ENCODE peak calls at places on chromosomes 7 and 10, in seven cellular contexts. Y, E, A, T, H, V and D are unnamed samples.

GRCh38 chr10:86363184-86363832 is 3.3 kb downstream of the GRID1 start:
- DNase-seq in Y (no peak), E (no peak), A (no peak), T (peak; percentile 81), H (no peak), V (no peak), D (no peak)

GRCh38 chr10:14093735-14094484 is 236.8 kb downstream of the FRMD4A start:
- DNase-seq in Y (no peak), E (peak; percentile 43), A (peak; percentile 35), T (peak; percentile 30), H (peak; percentile 52), V (no peak), D (no peak)

GRCh38 chr7:116689787-116690186 is 17.8 kb downstream of the MET start:
- DNase-seq in Y (no peak), E (peak; percentile 84), A (peak; percentile 67), T (no peak), H (no peak), V (peak; percentile 13), D (no peak)

GRCh38 chr7:147771344-147771743 is 819.2 kb upstream of the C7orf33 start:
- DNase-seq in Y (no peak), E (no peak), A (no peak), T (no peak), H (no peak), V (no peak), D (no peak)

GRCh38 chr10:119786117-119786769 is 60.4 kb downstream of the INPP5F start:
- DNase-seq in Y (no peak), E (peak; percentile 32), A (no peak), T (peak; percentile 64), H (no peak), V (no peak), D (no peak)

GRCh38 chr10:78502208-78502943 is 468.7 kb downstream of the RPS24 start:
- DNase-seq in Y (no peak), E (peak; percentile 62), A (no peak), T (no peak), H (no peak), V (no peak), D (no peak)

GRCh38 chr7:129295015-129295423 is 70.2 kb downstream of the AHCYL2 start:
- DNase-seq in Y (no peak), E (peak; percentile 47), A (peak; percentile 70), T (peak; percentile 52), H (no peak), V (no peak), D (no peak)

GRCh38 chr10:12907651-12908050 is 93.9 kb downstream of the CCDC3 start:
- DNase-seq in Y (no peak), E (no peak), A (no peak), T (peak; percentile 15), H (no peak), V (no peak), D (no peak)

GRCh38 chr10:103493911-103494877 is 689 bp downstream of the NEURL1 start:
- DNase-seq in Y (no peak), E (no peak), A (no peak), T (peak; percentile 41), H (peak; percentile 78), V (no peak), D (peak; percentile 68)

GRCh38 chr10:62348029-62348428 is 26.1 kb upstream of the ZNF365 start:
- DNase-seq in Y (no peak), E (peak; percentile 49), A (no peak), T (no peak), H (no peak), V (no peak), D (no peak)

DNA sequence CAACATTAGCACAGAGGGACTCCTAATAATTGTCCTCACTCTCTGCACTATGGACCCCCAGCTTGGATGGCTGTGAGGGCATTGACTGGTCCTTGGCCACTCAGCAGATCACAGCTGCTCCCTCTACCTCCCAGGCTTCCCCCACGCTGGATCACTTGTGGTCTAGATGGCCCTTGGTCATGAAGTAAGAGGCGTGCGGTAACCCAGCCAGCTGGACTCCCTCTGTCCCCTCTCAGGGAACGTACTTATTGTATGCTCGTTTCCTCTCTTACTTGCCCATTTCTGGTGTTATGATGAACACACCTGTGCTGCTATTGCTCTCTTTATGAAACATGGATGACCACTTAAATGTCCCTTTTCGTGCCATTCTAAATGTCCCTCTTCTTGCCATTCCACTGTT is 19.3 kb downstream of the ADAMTS14 start:
- DNase-seq in Y (no peak), E (no peak), A (no peak), T (no peak), H (no peak), V (no peak), D (no peak)
- H3K4me1 ChIP-seq in Y (no peaks in the 10 kb centered on the region), E (peaks cover 8% of the 10 kb centered on the region), A (no peaks in the 10 kb centered on the region), T (peaks cover 10% of the 10 kb centered on the region), H (peaks cover 7% of the 10 kb centered on the region), V (no peaks in the 10 kb centered on the region), D (no peaks in the 10 kb centered on the region)

GRCh38 chr7:47610506-47611044 is 28.7 kb upstream of the TNS3 start:
- DNase-seq in Y (no peak), E (no peak), A (no peak), T (peak; percentile 43), H (no peak), V (no peak), D (no peak)
- TF ChIP-seq CTCF in Y (no peak), E (no peak), A (no peak), T (no peak), H (no peak), V (no peak), D (no peak)

DNA sequence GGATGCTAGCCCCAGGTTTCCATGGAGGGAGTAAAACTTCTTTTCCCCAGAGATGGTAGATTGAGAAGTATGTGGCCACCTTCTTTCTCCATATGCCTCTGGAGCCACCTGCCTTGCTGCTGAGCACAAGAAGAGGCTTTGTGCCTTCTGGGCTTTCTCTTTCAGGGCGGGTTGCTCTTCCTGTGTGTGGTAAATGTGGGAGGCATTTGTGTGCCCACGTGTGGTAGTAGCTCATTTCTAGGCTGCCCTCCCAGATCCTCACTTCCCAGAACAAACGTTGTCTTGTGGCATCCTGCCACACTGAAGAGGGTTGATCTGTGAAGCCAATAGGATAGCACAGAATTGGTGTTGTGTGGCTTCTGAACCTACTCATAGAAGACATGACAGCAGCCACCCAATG is 342.0 kb upstream of the PODXL start:
- DNase-seq in Y (no peak), E (peak; percentile 15), A (no peak), T (no peak), H (no peak), V (no peak), D (no peak)
- H3K9me2 ChIP-seq in Y (no peaks in the 10 kb centered on the region), E (no peaks in the 10 kb centered on the region), A (no peaks in the 10 kb centered on the region), T (no peaks in the 10 kb centered on the region), H (no peaks in the 10 kb centered on the region), V (no peaks in the 10 kb centered on the region), D (no peaks in the 10 kb centered on the region)

DNA sequence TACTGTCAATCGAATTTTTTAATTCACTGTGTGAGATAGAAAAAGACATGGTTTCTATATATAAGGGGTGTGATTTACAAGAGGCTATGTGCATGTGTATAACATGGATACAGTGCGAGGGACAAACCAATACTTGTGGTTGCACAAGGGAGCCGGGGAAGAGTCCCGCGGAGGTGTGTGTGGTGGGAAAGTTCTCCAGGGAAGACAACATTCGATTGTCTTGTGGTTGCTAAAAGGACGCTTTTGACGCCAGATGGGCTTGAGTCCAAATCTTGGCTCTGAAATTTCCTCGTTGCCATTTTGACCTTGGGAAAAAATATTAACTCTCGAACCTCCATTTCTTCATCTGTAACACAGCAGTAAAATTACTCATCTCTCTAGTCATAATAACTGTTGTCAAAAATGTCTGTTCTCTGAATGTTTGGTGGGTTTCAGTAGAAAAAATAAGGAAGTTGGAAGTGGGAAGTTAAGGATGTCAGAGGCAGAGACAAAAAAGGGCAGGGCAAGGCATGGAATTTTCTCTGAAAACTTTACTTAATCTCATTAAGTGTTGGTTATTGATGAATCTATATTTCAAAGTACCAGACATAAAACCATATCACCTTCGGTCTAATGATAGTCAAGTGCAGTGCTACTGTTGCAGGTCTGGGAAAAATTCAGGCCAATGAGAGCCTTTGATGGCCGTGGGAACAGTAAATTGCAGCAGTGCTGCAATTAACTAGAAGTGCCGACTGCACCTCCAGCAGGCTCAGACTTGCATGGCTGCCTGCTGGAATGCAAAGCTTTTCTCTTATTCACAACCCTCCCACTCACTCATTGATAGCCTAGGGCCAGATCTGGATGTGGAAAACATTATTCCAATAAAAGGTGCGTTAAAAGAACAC is 16.6 kb downstream of the PLXDC2 start:
- DNase-seq in Y (no peak), E (no peak), A (no peak), T (no peak), H (no peak), V (no peak), D (no peak)
- H3K4me1 ChIP-seq in Y (no peaks in the 10 kb centered on the region), E (no peaks in the 10 kb centered on the region), A (no peaks in the 10 kb centered on the region), T (no peaks in the 10 kb centered on the region), H (no peaks in the 10 kb centered on the region), V (no peaks in the 10 kb centered on the region), D (no peaks in the 10 kb centered on the region)

DNA sequence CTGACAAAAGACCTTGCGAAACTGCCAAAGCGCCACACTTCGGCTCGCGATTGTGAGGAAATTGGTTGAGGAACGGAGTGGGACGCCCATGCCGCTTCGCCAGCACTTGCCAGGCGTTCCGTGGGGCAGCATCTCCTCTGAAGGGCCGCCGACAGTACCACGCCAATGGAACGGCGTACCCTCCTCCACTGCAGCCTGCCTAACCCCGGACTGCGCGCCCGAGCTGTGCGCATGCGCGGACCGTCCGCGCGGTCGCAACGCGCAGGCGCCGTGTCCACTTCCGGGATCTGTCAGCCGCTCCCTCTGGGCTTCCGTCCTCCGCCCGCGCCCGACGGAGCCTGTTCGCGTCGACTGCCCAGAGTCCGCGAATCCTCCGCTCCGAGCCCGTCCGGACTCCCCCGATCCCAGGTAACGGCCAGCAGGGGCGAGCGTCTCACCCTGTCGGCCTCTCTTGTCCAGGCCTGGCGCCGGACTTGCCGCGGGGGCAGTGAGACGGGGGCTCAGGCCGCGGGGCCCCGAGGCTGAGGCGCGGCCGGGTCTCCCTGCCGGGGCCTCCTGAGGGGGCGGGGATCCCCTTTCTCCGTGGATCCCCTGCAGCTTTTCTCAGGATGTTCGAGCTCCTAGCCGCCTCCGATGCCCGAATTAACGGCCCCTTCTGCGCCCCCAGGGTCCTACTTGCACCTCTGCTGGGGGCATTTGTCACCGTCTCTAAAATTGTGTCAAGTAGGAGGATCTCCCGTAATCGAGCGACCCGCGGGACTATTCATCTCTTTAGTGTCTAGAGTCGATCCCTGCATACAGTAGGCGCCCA is at the start of gene ARPC1A:
- DNase-seq in Y (peak; percentile 80), E (peak; percentile 94), A (peak; percentile 82), T (peak; percentile 97), H (peak; percentile 100), V (peak; percentile 93), D (peak; percentile 94)
- TF ChIP-seq CTCF in Y (peak; percentile 12), E (no peak), A (no peak), T (peak; percentile 24), H (peak; percentile 46), V (peak; percentile 14), D (peak; percentile 14)

DNA sequence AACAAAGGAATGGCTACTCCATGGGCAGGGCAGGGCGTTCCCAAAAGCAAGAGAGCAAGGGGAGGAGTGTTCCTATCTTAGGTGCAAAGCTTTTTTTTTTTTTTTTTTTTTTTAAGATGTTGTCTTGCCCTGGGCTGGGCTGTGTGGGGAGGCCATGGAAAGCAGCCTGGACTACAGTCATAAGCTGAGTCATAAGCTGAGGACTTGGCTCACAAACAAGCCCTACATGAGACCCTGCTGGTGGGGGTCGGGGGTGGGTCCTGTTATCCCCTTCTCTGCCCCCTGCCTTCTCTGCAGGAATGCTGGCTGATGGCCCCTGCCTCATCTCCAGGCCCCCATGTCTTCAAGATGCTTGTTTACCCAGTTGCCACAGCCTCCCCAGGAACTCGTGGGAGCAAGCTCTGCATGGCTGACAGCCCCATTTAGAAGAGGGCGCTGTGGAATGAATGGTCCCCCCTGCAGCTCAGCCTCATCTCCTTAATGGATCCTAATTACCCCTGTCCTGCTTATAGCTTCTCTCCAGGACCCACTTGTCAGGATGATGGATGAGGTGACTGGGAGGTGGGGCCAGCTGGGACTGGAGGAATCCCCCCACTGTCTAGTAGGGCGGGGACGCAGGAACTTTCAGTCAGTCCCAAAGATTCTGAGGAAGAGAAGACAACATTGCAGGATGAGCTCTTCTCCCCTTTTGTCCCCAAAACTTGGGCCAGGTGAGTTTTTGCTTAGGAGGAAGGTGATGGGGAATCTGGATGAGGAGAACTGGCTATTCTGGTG is 340.8 kb upstream of the PODXL start:
- DNase-seq in Y (peak; percentile 12), E (peak; percentile 62), A (no peak), T (no peak), H (peak; percentile 16), V (no peak), D (no peak)
- H3K9me2 ChIP-seq in Y (no peaks in the 10 kb centered on the region), E (no peaks in the 10 kb centered on the region), A (no peaks in the 10 kb centered on the region), T (no peaks in the 10 kb centered on the region), H (no peaks in the 10 kb centered on the region), V (no peaks in the 10 kb centered on the region), D (no peaks in the 10 kb centered on the region)